ENCODE peak calls at places on chromosomes 2 and 18, in five cellular contexts. W is HCEC 1CT, T is Right ventricle myocardium superior, Z is lower lobe of right lung, D is LoVo. U is an unnamed sample.
A peak's percentile ranks its signal among the peaks of the same experiment; 100 is the strongest.

GRCh38 chr2:211045025-211045424 is 488.6 kb downstream of the CPS1 start:
- DNase-seq in W (no peak), T (no peak), Z (no peak), D (no peak), U (no peak)

GRCh38 chr2:180571559-180571958 is 408.8 kb upstream of the UBE2E3 start:
- DNase-seq in W (peak; percentile 79), T (no peak), Z (no peak), D (no peak), U (no peak)

GRCh38 chr18:25123438-25124225 is 228.3 kb downstream of the ZNF521 start:
- DNase-seq in W (no peak), T (no peak), Z (no peak), D (no peak), U (no peak)

GRCh38 chr18:79850731-79851130 is 53.0 kb downstream of the KCNG2 start:
- DNase-seq in W (no peak), T (no peak), Z (no peak), D (no peak), U (no peak)

GRCh38 chr2:156445311-156446218 is 9.4 kb downstream of the GPD2 start:
- DNase-seq in W (peak; percentile 73), T (no peak), Z (no peak), D (no peak), U (no peak)

GRCh38 chr2:100857915-100858314 is 38.0 kb downstream of the NPAS2 start:
- DNase-seq in W (peak; percentile 90), T (no peak), Z (no peak), D (no peak), U (no peak)

GRCh38 chr2:237894396-237894979 is 35.1 kb downstream of the RAMP1 start:
- DNase-seq in W (no peak), T (no peak), Z (no peak), D (no peak), U (no peak)

GRCh38 chr18:46632401-46633089 is 24.5 kb downstream of the LOXHD1 start:
- DNase-seq in W (peak; percentile 7), T (no peak), Z (no peak), D (peak; percentile 53), U (no peak)

GRCh38 chr2:67923696-67924095 is 139.1 kb downstream of the C1D start:
- DNase-seq in W (no peak), T (no peak), Z (no peak), D (no peak), U (no peak)

GRCh38 chr2:128664499-128664971 is 345.9 kb upstream of the HS6ST1 start:
- DNase-seq in W (no peak), T (no peak), Z (no peak), D (no peak), U (no peak)

GRCh38 chr2:69131983-69132675 is 119.2 kb downstream of the ANTXR1 start:
- DNase-seq in W (no peak), T (no peak), Z (no peak), D (no peak), U (no peak)

GRCh38 chr2:204109681-204110080 is 173.1 kb downstream of the ICOS start:
- DNase-seq in W (no peak), T (no peak), Z (no peak), D (no peak), U (peak; percentile 66)

GRCh38 chr2:235050992-235051351 is 99.2 kb downstream of the SH3BP4 start:
- DNase-seq in W (peak; percentile 84), T (peak; percentile 94), Z (peak; percentile 88), D (peak; percentile 23), U (peak; percentile 92)

GRCh38 chr2:42936632-42936996 is 144.2 kb upstream of the HAAO start:
- DNase-seq in W (no peak), T (peak; percentile 41), Z (no peak), D (no peak), U (peak; percentile 32)

GRCh38 chr18:58345064-58345463 is 283.8 kb downstream of the ALPK2 start:
- DNase-seq in W (no peak), T (no peak), Z (no peak), D (no peak), U (no peak)

GRCh38 chr2:218798767-218799504 is 17.0 kb downstream of the CYP27A1 start:
- DNase-seq in W (no peak), T (no peak), Z (no peak), D (no peak), U (no peak)

GRCh38 chr18:11672846-11673454 is 16.1 kb upstream of the GNAL start:
- DNase-seq in W (no peak), T (no peak), Z (no peak), D (no peak), U (no peak)

GRCh38 chr2:130352229-130352628 is 3.6 kb upstream of the PTPN18 start:
- DNase-seq in W (no peak), T (no peak), Z (no peak), D (no peak), U (peak; percentile 45)

GRCh38 chr2:230968921-230969672 is 26.8 kb upstream of the SPATA3 start:
- DNase-seq in W (no peak), T (no peak), Z (no peak), D (peak; percentile 63), U (no peak)

GRCh38 chr2:168952424-168952823 is 51.3 kb downstream of the G6PC2 start:
- DNase-seq in W (no peak), T (no peak), Z (no peak), D (no peak), U (no peak)

GRCh38 chr18:51540562-51540961 is 343.1 kb upstream of the MEX3C start:
- DNase-seq in W (no peak), T (no peak), Z (no peak), D (no peak), U (no peak)

GRCh38 chr18:32550958-32551357 is 80.3 kb upstream of the GAREM1 start:
- DNase-seq in W (no peak), T (no peak), Z (no peak), D (no peak), U (no peak)

GRCh38 chr2:75192496-75192895 is 6.8 kb downstream of the TACR1 start:
- DNase-seq in W (no peak), T (no peak), Z (no peak), D (no peak), U (no peak)

GRCh38 chr18:57784034-57784815 is 18.9 kb downstream of the ATP8B1 start:
- DNase-seq in W (peak; percentile 87), T (no peak), Z (no peak), D (no peak), U (no peak)

GRCh38 chr2:23698733-23699391 is 228.1 kb downstream of the ATAD2B start:
- DNase-seq in W (peak; percentile 11), T (no peak), Z (no peak), D (no peak), U (no peak)

GRCh38 chr2:216619411-216620393 is 13.5 kb upstream of the IGFBP2 start:
- DNase-seq in W (no peak), T (no peak), Z (no peak), D (no peak), U (no peak)

GRCh38 chr2:194319222-194319992 is 1337.6 kb upstream of the SLC39A10 start:
- DNase-seq in W (no peak), T (no peak), Z (no peak), D (no peak), U (no peak)

GRCh38 chr18:60804412-60804811 is 431.8 kb upstream of the MC4R start:
- DNase-seq in W (no peak), T (no peak), Z (no peak), D (no peak), U (no peak)

GRCh38 chr2:52931660-52932059 is 835.9 kb upstream of the CHAC2 start:
- DNase-seq in W (no peak), T (no peak), Z (no peak), D (no peak), U (no peak)

GRCh38 chr2:10329880-10330699 is 27.4 kb downstream of the HPCAL1 start:
- DNase-seq in W (peak; percentile 59), T (no peak), Z (no peak), D (peak; percentile 5), U (no peak)

GRCh38 chr2:20219763-20220380 is 5.1 kb downstream of the SDC1 start:
- DNase-seq in W (no peak), T (no peak), Z (no peak), D (no peak), U (no peak)

GRCh38 chr2:127398239-127398590 is 10.4 kb upstream of the MAP3K2 start:
- DNase-seq in W (peak; percentile 76), T (peak; percentile 84), Z (peak; percentile 72), D (peak; percentile 91), U (peak; percentile 87)

GRCh38 chr2:288743-289361 is 961 bp upstream of the ALKAL2 start:
- DNase-seq in W (no peak), T (no peak), Z (no peak), D (no peak), U (no peak)

GRCh38 chr2:174477772-174478171 is 9.1 kb downstream of the GPR155 start:
- DNase-seq in W (no peak), T (no peak), Z (no peak), D (no peak), U (no peak)

U was measured in Right ventricle myocardium inferior.